ENCODE peak calls at places on chromosomes 7 and 10, in six cellular contexts. One of them, this sample, is unnamed.
A peak's percentile ranks its signal among the peaks of the same experiment; 100 is the strongest.

GRCh38 chr7:957418-958220 is 3.1 kb upstream of the ADAP1 start:
- DNase-seq in aorta: peak; percentile 81
- DNase-seq in A549: no peak
- DNase-seq in breast epithelium: no peak
- DNase-seq in CD4-positive, alpha-beta memory T cell: no peak
- DNase-seq in OCI-LY7: no peak
- DNase-seq in this sample: peak; percentile 76

GRCh38 chr10:21487416-21488180 is 37.9 kb downstream of the SKIDA1 start:
- DNase-seq in aorta: no peak
- DNase-seq in A549: no peak
- DNase-seq in breast epithelium: no peak
- DNase-seq in CD4-positive, alpha-beta memory T cell: no peak
- DNase-seq in OCI-LY7: no peak
- DNase-seq in this sample: no peak

GRCh38 chr10:77605466-77605865 is 32.1 kb downstream of the KCNMA1 start:
- DNase-seq in aorta: no peak
- DNase-seq in A549: no peak
- DNase-seq in breast epithelium: no peak
- DNase-seq in CD4-positive, alpha-beta memory T cell: no peak
- DNase-seq in OCI-LY7: no peak
- DNase-seq in this sample: no peak

GRCh38 chr7:29190349-29191045 is 4.1 kb upstream of the CHN2 start:
- DNase-seq in aorta: no peak
- DNase-seq in A549: no peak
- DNase-seq in breast epithelium: no peak
- DNase-seq in CD4-positive, alpha-beta memory T cell: no peak
- DNase-seq in OCI-LY7: no peak
- DNase-seq in this sample: no peak

GRCh38 chr10:109895095-109895818 is 28.1 kb downstream of the XPNPEP1 start:
- DNase-seq in aorta: peak; percentile 92
- DNase-seq in A549: no peak
- DNase-seq in breast epithelium: no peak
- DNase-seq in CD4-positive, alpha-beta memory T cell: no peak
- DNase-seq in OCI-LY7: no peak
- DNase-seq in this sample: peak; percentile 82

GRCh38 chr7:17990761-17991160 is 36.9 kb downstream of the PRPS1L1 start:
- DNase-seq in aorta: no peak
- DNase-seq in A549: no peak
- DNase-seq in breast epithelium: no peak
- DNase-seq in CD4-positive, alpha-beta memory T cell: no peak
- DNase-seq in OCI-LY7: no peak
- DNase-seq in this sample: no peak

GRCh38 chr7:5396999-5397656 is 26.5 kb downstream of the TNRC18 start:
- DNase-seq in aorta: peak; percentile 95
- DNase-seq in A549: peak; percentile 99
- DNase-seq in breast epithelium: peak; percentile 90
- DNase-seq in CD4-positive, alpha-beta memory T cell: peak; percentile 96
- DNase-seq in OCI-LY7: peak; percentile 96
- DNase-seq in this sample: peak; percentile 94

GRCh38 chr7:75992083-75992755 is 2.2 kb downstream of the TMEM120A start:
- DNase-seq in aorta: no peak
- DNase-seq in A549: no peak
- DNase-seq in breast epithelium: no peak
- DNase-seq in CD4-positive, alpha-beta memory T cell: no peak
- DNase-seq in OCI-LY7: no peak
- DNase-seq in this sample: peak; percentile 76

GRCh38 chr7:127776776-127777390 is 124.9 kb downstream of the SND1 start:
- DNase-seq in aorta: no peak
- DNase-seq in A549: no peak
- DNase-seq in breast epithelium: no peak
- DNase-seq in CD4-positive, alpha-beta memory T cell: no peak
- DNase-seq in OCI-LY7: no peak
- DNase-seq in this sample: no peak

GRCh38 chr7:101303102-101303701 is 18.4 kb downstream of the IFT22 start:
- DNase-seq in aorta: peak; percentile 30
- DNase-seq in A549: no peak
- DNase-seq in breast epithelium: no peak
- DNase-seq in CD4-positive, alpha-beta memory T cell: no peak
- DNase-seq in OCI-LY7: no peak
- DNase-seq in this sample: no peak

GRCh38 chr10:79221110-79222051 is 125.9 kb upstream of the PPIF start:
- DNase-seq in aorta: peak; percentile 74
- DNase-seq in A549: no peak
- DNase-seq in breast epithelium: peak; percentile 48
- DNase-seq in CD4-positive, alpha-beta memory T cell: no peak
- DNase-seq in OCI-LY7: no peak
- DNase-seq in this sample: peak; percentile 95

GRCh38 chr10:79223346-79224048 is 123.8 kb upstream of the PPIF start:
- DNase-seq in aorta: no peak
- DNase-seq in A549: no peak
- DNase-seq in breast epithelium: no peak
- DNase-seq in CD4-positive, alpha-beta memory T cell: no peak
- DNase-seq in OCI-LY7: no peak
- DNase-seq in this sample: peak; percentile 87

GRCh38 chr10:79222186-79222585 is 125.1 kb upstream of the PPIF start:
- DNase-seq in aorta: no peak
- DNase-seq in A549: no peak
- DNase-seq in breast epithelium: no peak
- DNase-seq in CD4-positive, alpha-beta memory T cell: no peak
- DNase-seq in OCI-LY7: no peak
- DNase-seq in this sample: no peak

GRCh38 chr10:79224263-79224949 is 122.9 kb upstream of the PPIF start:
- DNase-seq in aorta: no peak
- DNase-seq in A549: no peak
- DNase-seq in breast epithelium: no peak
- DNase-seq in CD4-positive, alpha-beta memory T cell: no peak
- DNase-seq in OCI-LY7: no peak
- DNase-seq in this sample: no peak

GRCh38 chr10:79223001-79223345 is 124.3 kb upstream of the PPIF start:
- DNase-seq in aorta: no peak
- DNase-seq in A549: no peak
- DNase-seq in breast epithelium: no peak
- DNase-seq in CD4-positive, alpha-beta memory T cell: no peak
- DNase-seq in OCI-LY7: no peak
- DNase-seq in this sample: no peak
- H3K4me1 ChIP-seq in aorta: no peaks in the 10 kb centered on the region
- H3K4me1 ChIP-seq in A549: no peaks in the 10 kb centered on the region
- H3K4me1 ChIP-seq in breast epithelium: peaks cover 5% of the 10 kb centered on the region
- H3K4me1 ChIP-seq in CD4-positive, alpha-beta memory T cell: no peaks in the 10 kb centered on the region
- H3K4me1 ChIP-seq in OCI-LY7: no peaks in the 10 kb centered on the region
- H3K4me1 ChIP-seq in this sample: peaks cover 55% of the 10 kb centered on the region

DNA sequence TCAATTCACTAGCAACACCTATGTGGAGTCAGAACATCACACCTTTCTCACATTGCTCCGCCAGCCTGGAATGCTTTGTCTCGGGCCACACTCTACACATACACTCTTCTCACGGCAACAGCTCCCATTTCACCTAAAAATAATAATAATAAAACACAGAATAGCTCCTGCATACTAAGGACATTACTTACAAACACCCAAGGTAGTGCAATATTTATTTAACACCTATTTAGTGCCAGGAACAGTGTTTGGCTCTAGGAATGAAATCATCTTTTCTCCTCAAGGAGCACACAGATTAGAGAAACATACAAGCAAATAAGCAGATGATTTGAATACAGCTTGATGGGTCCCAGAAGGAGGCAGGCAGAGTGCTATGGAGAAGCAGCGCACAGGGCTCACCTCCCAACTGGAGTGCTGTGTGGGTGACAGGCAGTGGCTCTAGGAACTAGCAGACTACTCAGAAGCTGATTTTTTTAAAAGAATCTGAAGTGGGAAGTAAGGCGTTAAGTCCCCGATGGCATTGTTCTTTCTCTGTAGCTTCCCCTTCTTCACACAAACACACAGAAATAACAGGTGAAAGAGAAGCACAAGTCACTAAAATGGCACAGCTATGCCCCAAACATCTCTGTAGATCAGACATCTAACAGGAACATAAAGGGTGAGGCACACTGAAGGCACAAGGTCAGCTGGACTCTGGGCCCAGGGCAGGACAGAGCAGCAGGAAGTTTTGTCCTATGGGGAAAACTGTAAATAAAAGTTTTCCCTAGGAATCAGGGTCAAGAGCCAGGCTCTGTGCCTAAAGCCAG is 16.7 kb downstream of the USP6NL start:
- DNase-seq in aorta: no peak
- DNase-seq in A549: no peak
- DNase-seq in breast epithelium: no peak
- DNase-seq in CD4-positive, alpha-beta memory T cell: no peak
- DNase-seq in OCI-LY7: peak; percentile 31
- DNase-seq in this sample: no peak
- H3K4me1 ChIP-seq in aorta: peaks cover 1% of the 10 kb centered on the region
- H3K4me1 ChIP-seq in A549: no peaks in the 10 kb centered on the region
- H3K4me1 ChIP-seq in breast epithelium: no peaks in the 10 kb centered on the region
- H3K4me1 ChIP-seq in CD4-positive, alpha-beta memory T cell: no peaks in the 10 kb centered on the region
- H3K4me1 ChIP-seq in OCI-LY7: peaks cover 45% of the 10 kb centered on the region
- H3K4me1 ChIP-seq in this sample: no peaks in the 10 kb centered on the region

GRCh38 chr7:105022458-105022857 is 8.5 kb downstream of the KMT2E start:
- DNase-seq in aorta: no peak
- DNase-seq in A549: no peak
- DNase-seq in breast epithelium: no peak
- DNase-seq in CD4-positive, alpha-beta memory T cell: no peak
- DNase-seq in OCI-LY7: no peak
- DNase-seq in this sample: no peak
- H3K4me1 ChIP-seq in aorta: no peaks in the 10 kb centered on the region
- H3K4me1 ChIP-seq in A549: peaks cover 68% of the 10 kb centered on the region
- H3K4me1 ChIP-seq in breast epithelium: peaks cover 3% of the 10 kb centered on the region
- H3K4me1 ChIP-seq in CD4-positive, alpha-beta memory T cell: peaks cover 98% of the 10 kb centered on the region
- H3K4me1 ChIP-seq in OCI-LY7: peaks cover 94% of the 10 kb centered on the region
- H3K4me1 ChIP-seq in this sample: peaks cover 2% of the 10 kb centered on the region

GRCh38 chr7:66859794-66860645 is 61.0 kb upstream of the TMEM248 start:
- DNase-seq in aorta: no peak
- DNase-seq in A549: no peak
- DNase-seq in breast epithelium: no peak
- DNase-seq in CD4-positive, alpha-beta memory T cell: peak; percentile 33
- DNase-seq in OCI-LY7: no peak
- DNase-seq in this sample: no peak

GRCh38 chr7:66865290-66865864 is 55.6 kb upstream of the TMEM248 start:
- DNase-seq in aorta: no peak
- DNase-seq in A549: no peak
- DNase-seq in breast epithelium: no peak
- DNase-seq in CD4-positive, alpha-beta memory T cell: no peak
- DNase-seq in OCI-LY7: no peak
- DNase-seq in this sample: no peak

GRCh38 chr7:66859339-66859738 is 61.7 kb upstream of the TMEM248 start:
- DNase-seq in aorta: no peak
- DNase-seq in A549: no peak
- DNase-seq in breast epithelium: no peak
- DNase-seq in CD4-positive, alpha-beta memory T cell: no peak
- DNase-seq in OCI-LY7: no peak
- DNase-seq in this sample: no peak

DNA sequence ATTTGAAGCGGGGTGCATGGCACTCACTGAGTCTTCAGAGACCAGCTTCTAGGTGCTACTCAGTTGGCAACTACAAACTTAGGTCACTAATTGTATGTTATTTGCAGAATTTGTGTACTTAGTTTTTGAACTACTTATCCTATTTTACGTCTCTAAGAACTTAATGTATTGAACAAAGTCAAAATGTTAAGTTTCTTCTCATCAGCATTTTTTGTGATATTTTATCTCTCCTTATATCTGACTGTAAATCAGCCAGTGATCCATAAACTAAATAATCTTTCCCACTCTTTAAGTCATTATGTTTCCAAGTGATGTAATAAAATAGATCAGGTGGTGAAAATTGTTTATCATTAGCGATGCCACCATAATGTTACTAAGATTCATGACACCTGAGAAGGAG is 60.3 kb upstream of the TMEM248 start:
- DNase-seq in aorta: no peak
- DNase-seq in A549: no peak
- DNase-seq in breast epithelium: no peak
- DNase-seq in CD4-positive, alpha-beta memory T cell: no peak
- DNase-seq in OCI-LY7: no peak
- DNase-seq in this sample: no peak
- H3K4me1 ChIP-seq in aorta: no peaks in the 10 kb centered on the region
- H3K4me1 ChIP-seq in A549: no peaks in the 10 kb centered on the region
- H3K4me1 ChIP-seq in breast epithelium: no peaks in the 10 kb centered on the region
- H3K4me1 ChIP-seq in CD4-positive, alpha-beta memory T cell: no peaks in the 10 kb centered on the region
- H3K4me1 ChIP-seq in OCI-LY7: no peaks in the 10 kb centered on the region
- H3K4me1 ChIP-seq in this sample: no peaks in the 10 kb centered on the region